ENCODE peak calls at places on chromosomes 6 and 20, in four cellular contexts. Y, K, N and S are unnamed samples.

GRCh38 chr20:19802099-19802491 is 44.0 kb downstream of the RIN2 start:
- DNase-seq in Y (no peak), K (no peak), N (no peak), S (no peak)

GRCh38 chr6:133241901-133242760 is 974 bp downstream of the EYA4 start:
- DNase-seq in Y (peak; percentile 15), K (peak; percentile 80), N (peak; percentile 62), S (peak; percentile 10)

GRCh38 chr20:51811040-51811351 is 8.7 kb upstream of the SALL4 start:
- DNase-seq in Y (peak; percentile 56), K (no peak), N (no peak), S (no peak)

GRCh38 chr6:136069119-136069518 is 181.0 kb downstream of the MTFR2 start:
- DNase-seq in Y (peak; percentile 87), K (no peak), N (peak; percentile 42), S (no peak)

GRCh38 chr6:159762681-159763293 is 942 bp downstream of the ACAT2 start:
- DNase-seq in Y (no peak), K (peak; percentile 54), N (peak; percentile 17), S (no peak)

GRCh38 chr6:170286246-170286933 is 4.5 kb downstream of the DLL1 start:
- DNase-seq in Y (no peak), K (peak; percentile 69), N (peak; percentile 70), S (no peak)

GRCh38 chr20:51739722-51740249 is 28.4 kb downstream of the ATP9A start:
- DNase-seq in Y (no peak), K (no peak), N (no peak), S (no peak)

GRCh38 chr6:52497652-52498408 is 77.7 kb downstream of the EFHC1 start:
- DNase-seq in Y (peak; percentile 76), K (no peak), N (no peak), S (peak; percentile 54)

GRCh38 chr6:143223895-143224294 is 163.2 kb downstream of the AIG1 start:
- DNase-seq in Y (peak; percentile 63), K (peak; percentile 49), N (peak; percentile 44), S (peak; percentile 16)

GRCh38 chr6:147279423-147279822 is 75.2 kb downstream of the STXBP5 start:
- DNase-seq in Y (peak; percentile 81), K (no peak), N (no peak), S (no peak)

GRCh38 chr6:118495639-118496296 is 52.3 kb upstream of the PLN start:
- DNase-seq in Y (peak; percentile 33), K (no peak), N (no peak), S (no peak)

GRCh38 chr6:134622382-134623173 is 304.7 kb upstream of the SGK1 start:
- DNase-seq in Y (no peak), K (no peak), N (no peak), S (no peak)

GRCh38 chr6:134621858-134622257 is 303.9 kb upstream of the SGK1 start:
- DNase-seq in Y (peak; percentile 31), K (no peak), N (no peak), S (no peak)

GRCh38 chr6:134619789-134620188 is 301.9 kb upstream of the SGK1 start:
- DNase-seq in Y (peak; percentile 88), K (no peak), N (no peak), S (no peak)

GRCh38 chr6:134614606-134615485 is 296.9 kb upstream of the SGK1 start:
- DNase-seq in Y (peak; percentile 72), K (no peak), N (no peak), S (no peak)

DNA sequence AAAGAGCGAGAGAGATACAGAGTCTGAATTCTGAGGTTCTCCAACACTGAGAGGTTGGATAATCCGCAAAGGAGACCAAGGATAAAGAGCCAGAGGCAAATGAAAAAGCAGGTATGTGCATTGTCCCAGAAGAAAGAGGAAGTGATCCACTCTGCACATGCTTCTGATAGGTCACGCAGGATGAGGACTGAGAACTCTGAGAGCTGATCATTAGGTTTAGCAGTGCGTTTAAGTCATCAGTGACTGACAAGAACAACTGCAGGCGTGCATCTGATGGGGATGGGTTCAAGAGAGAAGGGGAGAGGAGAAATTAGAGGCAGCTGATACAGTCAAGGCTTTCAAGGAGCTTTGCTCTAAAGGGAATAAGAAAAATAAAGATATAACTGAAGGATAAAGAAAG is 301.2 kb upstream of the SGK1 start:
- DNase-seq in Y (no peak), K (no peak), N (no peak), S (no peak)
- H3K4me3 ChIP-seq in Y (no peak overlapping the region), K (no peak overlapping the region), N (no peak overlapping the region), S (no peak overlapping the region)

GRCh38 chr6:7285416-7285815 is 27.6 kb downstream of the SSR1 start:
- DNase-seq in Y (no peak), K (no peak), N (no peak), S (no peak)

GRCh38 chr6:7283676-7284075 is 29.3 kb downstream of the SSR1 start:
- DNase-seq in Y (no peak), K (no peak), N (no peak), S (no peak)

DNA sequence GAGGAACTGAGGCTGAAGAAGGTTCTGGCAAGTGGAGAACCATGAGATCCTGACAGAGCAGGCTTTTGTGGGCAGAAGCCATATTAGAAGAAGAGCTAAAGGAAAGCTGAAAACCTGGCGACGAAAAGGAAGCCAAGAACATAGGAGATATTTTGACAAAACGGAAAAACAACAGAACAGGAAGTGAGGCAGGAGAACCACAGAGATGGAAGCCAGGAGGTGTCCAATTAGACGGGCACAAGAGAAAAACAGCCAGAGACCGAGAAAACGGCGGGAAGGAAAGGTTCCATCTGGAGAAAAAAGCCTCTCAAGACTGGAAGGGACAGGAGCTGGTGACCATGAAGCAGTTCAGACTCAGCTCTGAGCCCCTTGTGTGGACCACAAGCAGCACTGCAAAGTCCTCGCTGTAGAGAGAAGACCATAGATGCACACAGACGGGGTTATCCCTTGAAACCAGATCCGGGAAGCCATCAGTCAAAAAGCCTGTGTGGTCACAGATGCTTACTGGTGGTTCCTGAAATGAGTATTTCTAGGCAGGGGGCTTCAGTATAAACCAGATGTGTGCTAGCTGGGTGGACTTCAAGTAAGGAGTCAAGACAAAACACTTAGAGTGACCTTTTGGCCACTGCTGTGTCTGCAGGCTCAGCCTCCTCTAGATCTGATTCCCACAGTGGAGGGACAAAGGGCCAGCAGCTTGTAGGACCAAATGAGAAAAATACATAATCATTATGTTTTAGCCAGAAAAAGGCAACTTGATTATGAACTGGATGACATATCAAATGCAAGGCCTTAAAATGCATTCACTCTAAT is 30.7 kb downstream of the SSR1 start:
- DNase-seq in Y (no peak), K (no peak), N (no peak), S (no peak)
- H3K4me3 ChIP-seq in Y (no peak overlapping the region), K (no peak overlapping the region), N (no peak overlapping the region), S (no peak overlapping the region)

DNA sequence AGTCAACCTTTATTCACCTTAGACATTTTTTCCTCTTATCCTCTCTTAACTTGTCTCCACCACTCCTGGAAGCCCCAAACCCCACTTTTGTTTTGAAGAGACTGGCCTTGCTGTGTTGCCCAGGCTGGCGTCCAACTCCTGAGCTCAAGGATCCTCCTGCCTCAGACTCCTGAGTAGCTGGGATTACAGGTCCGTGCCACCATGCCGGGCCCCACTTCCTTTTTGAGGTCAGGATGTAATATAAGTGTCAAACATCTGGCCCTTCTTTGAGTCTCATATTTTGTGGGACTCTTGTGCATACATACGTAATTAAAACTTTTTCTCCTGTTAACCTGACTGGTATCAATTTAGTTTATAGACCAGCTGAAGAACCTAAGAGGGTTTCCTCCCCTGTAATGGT is 1.4 kb upstream of the CDK19 start:
- DNase-seq in Y (no peak), K (no peak), N (no peak), S (no peak)
- H3K4me3 ChIP-seq in Y (no peak overlapping the region), K (no peak overlapping the region), N (no peak overlapping the region), S (no peak overlapping the region)

DNA sequence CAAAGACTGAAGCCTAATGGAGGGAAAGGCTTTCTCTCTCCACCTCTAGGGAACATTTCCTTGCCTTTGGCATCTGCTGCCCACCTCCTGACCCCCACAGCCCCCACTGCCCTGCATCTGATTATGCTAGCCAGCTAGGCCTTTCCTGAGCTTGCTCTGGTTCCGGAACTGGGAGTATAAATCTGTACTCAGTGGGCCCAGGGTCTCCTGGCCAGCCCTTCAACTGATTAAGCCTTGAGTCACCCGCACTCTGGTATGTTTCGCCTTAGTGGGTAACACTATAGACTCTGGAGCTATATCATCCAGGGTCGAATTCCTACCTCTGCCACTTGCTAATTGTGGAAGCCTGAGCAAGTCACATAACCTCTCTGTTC is 45.6 kb upstream of the RIPOR2 start:
- DNase-seq in Y (no peak), K (no peak), N (peak; percentile 89), S (no peak)
- H3K4me3 ChIP-seq in Y (no peak overlapping the region), K (no peak overlapping the region), N (no peak overlapping the region), S (no peak overlapping the region)

DNA sequence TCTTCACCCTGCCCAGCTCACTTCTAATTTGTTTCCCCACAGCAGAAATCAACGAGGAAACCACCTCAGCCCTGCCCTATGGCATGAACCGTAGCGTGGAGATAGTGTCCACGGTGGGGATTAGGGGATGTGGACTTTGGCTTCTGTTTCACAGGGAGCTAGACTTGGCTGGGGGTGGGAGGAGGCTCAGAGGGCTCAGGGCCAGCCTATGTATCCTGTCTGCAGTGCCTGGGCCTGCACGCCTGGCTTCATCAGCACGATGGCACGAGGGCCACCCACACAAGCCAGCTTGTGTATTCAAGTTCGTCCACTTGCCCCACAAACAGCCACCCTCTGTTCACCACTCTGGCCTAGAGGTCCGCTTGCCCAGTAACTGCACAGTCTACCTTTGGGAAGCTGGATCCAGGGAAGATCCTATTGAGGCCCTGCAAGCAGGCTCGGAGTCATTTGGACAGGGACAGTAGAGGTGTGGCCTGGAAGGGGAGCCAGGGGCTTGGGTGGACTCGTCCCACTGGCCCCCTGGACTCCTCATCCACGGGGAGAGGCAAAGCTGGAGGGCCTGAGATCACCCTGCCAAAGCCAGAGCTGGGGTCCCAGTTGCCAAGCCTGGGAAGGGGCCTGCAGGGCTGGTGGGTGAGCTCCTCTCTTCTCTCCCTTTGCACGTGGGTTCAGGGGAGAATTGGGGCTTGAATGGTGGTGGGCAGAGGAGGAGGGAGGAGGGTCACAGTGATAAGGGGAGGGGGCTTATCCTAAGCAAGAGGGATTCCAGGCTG is 38.0 kb upstream of the FAM83D start:
- DNase-seq in Y (no peak), K (no peak), N (no peak), S (no peak)
- H3K4me3 ChIP-seq in Y (no peak overlapping the region), K (no peak overlapping the region), N (no peak overlapping the region), S (no peak overlapping the region)

DNA sequence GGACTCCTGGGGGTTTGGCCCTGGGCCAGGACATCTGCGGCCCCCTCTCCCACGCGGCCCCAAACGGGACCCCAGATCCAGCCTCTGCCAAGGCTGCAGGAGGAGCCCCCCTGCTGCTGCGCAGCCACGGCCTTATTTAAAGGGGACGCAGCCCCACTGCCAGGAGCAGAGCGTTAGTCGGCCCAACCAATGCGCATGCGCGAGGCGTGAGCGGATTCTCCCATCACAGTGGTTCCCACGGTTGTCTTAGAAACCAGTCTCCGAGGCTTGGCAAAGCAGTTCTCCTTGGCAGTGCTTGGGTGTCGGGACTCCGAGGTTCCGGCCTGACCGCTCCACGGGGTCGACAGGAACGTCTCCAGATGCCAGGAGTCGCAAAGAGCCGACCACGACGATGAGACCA is 288.3 kb upstream of the ZNF337 start:
- DNase-seq in Y (peak; percentile 14), K (peak; percentile 69), N (no peak), S (no peak)
- H3K4me3 ChIP-seq in Y (no peak overlapping the region), K (peak overlapping the region; percentile 46), N (no peak overlapping the region), S (peak overlapping the region; percentile 37)

DNA sequence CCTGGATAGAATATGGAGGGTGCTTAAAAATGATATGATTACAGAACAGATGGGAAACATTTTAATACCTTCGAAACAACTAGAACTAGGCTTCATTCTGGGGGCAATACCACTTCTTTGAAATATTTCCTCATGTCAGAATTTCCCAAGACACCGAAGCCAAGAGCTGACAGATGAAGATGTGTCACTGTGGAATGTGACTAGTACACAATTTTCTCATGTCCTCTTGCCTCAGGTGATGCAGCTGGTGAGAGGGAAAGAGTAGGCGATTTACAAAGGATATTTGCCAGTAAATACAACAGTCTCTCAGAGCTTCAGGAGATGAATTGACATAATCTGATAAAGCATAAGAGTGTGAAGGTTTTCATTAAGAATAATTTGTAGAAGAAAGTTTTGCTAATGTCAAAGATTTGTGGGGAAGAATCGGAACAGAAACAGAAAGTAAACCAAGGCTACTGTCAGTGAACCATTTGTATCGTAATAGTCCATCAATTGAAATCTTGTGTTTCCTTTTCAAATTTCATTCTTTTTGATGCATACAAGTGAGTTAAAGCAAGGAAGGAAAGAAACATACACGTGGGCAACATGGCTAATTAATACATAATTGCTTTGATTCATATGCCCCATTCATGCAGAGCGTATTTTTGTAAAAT is 164.7 kb upstream of the CCN2 start:
- DNase-seq in Y (peak; percentile 33), K (no peak), N (no peak), S (no peak)
- H3K4me3 ChIP-seq in Y (peak overlapping the region; percentile 33), K (peak overlapping the region; percentile 21), N (no peak overlapping the region), S (no peak overlapping the region)